ENCODE peak calls at places on chromosome X, in five cellular contexts. P is mesenteric fat pad; D is mesenchymal stem cell; W is upper lobe of right lung; J is stimulated activated CD4-positive, alpha-beta T cell treated with anti-CD3 and anti-CD28 coated beads, Interleukin-4, amount 100 ng/mL, for 1 hour. G is an unnamed sample.

GRCh38 chrX:139892512-139892911 is 40.3 kb downstream of the ATP11C start:
- DNase-seq in P (no peak), D (no peak), W (no peak), J (no peak), G (no peak)

GRCh38 chrX:112849010-112849409 is 8.4 kb upstream of the AMOT start:
- DNase-seq in P (no peak), D (peak; percentile 30), W (no peak), J (no peak), G (no peak)

GRCh38 chrX:49108641-49109040 is 14.9 kb downstream of the GPKOW start:
- DNase-seq in P (no peak), D (no peak), W (no peak), J (no peak), G (no peak)

GRCh38 chrX:12979011-12979629 is 4.2 kb downstream of the TMSB4X start:
- DNase-seq in P (no peak), D (no peak), W (no peak), J (no peak), G (no peak)

GRCh38 chrX:12360389-12360788 is 222.1 kb downstream of the FRMPD4 start:
- DNase-seq in P (no peak), D (peak; percentile 6), W (no peak), J (no peak), G (peak; percentile 68)

GRCh38 chrX:56785442-56785841 is 56.4 kb downstream of the NBDY start:
- DNase-seq in P (peak; percentile 28), D (no peak), W (peak; percentile 15), J (no peak), G (no peak)

GRCh38 chrX:15301924-15302323 is 13.5 kb downstream of the ASB11 start:
- DNase-seq in P (no peak), D (peak; percentile 46), W (peak; percentile 78), J (no peak), G (peak; percentile 65)

GRCh38 chrX:152817082-152817744 is 13.3 kb downstream of the CETN2 start:
- DNase-seq in P (no peak), D (peak; percentile 37), W (no peak), J (no peak), G (peak; percentile 49)

GRCh38 chrX:68896581-68896980 is 67.8 kb downstream of the EFNB1 start:
- DNase-seq in P (no peak), D (no peak), W (no peak), J (no peak), G (no peak)

GRCh38 chrX:39067866-39068265 is 266.6 kb downstream of the MID1IP1 start:
- DNase-seq in P (no peak), D (no peak), W (no peak), J (no peak), G (no peak)

GRCh38 chrX:123489011-123489410 is 243.8 kb downstream of the THOC2 start:
- DNase-seq in P (no peak), D (peak; percentile 2), W (no peak), J (no peak), G (peak; percentile 14)

GRCh38 chrX:74349387-74349786 is 45.4 kb downstream of the ZCCHC13 start:
- DNase-seq in P (no peak), D (peak; percentile 62), W (no peak), J (no peak), G (peak; percentile 50)

GRCh38 chrX:20522420-20522819 is 255.7 kb upstream of the RPS6KA3 start:
- DNase-seq in P (no peak), D (no peak), W (no peak), J (no peak), G (no peak)

GRCh38 chrX:11760958-11761357 is 2.9 kb downstream of the MSL3 start:
- DNase-seq in P (no peak), D (no peak), W (no peak), J (no peak), G (no peak)

G was measured in fibroblast of villous mesenchyme.